ENCODE peak calls at places on chromosomes 2 and 18, in six cellular contexts. H is K562, S is HCT116, A is SK-N-SH, Y is HepG2, P is GM12878. C is an unnamed sample.

GRCh38 chr18:33745396-33745795 is 167.4 kb downstream of the ASXL3 start:
- DNase-seq in P (no peak), Y (no peak), A (no peak), H (no peak), S (no peak), C (no peak)

GRCh38 chr2:177434475-177434874 is 41.9 kb downstream of the AGPS start:
- DNase-seq in Y (no peak), P (no peak), A (no peak), H (no peak), S (no peak), C (no peak)

GRCh38 chr18:10057401-10057800 is 143.6 kb downstream of the VAPA start:
- DNase-seq in P (no peak), H (no peak), A (no peak), Y (no peak), S (no peak), C (no peak)

GRCh38 chr18:25446972-25447371 is 95.0 kb upstream of the ZNF521 start:
- DNase-seq in H (no peak), A (no peak), P (no peak), Y (no peak), S (no peak), C (no peak)

GRCh38 chr18:57275111-57275510 is 77.2 kb upstream of the ST8SIA3 start:
- DNase-seq in Y (no peak), A (no peak), P (no peak), H (no peak), S (no peak), C (no peak)

GRCh38 chr2:238965371-238966273 is 117.7 kb downstream of the TWIST2 start:
- DNase-seq in P (no peak), H (no peak), Y (no peak), S (no peak), A (no peak), C (no peak)

GRCh38 chr18:57789105-57789504 is 14.0 kb downstream of the ATP8B1 start:
- DNase-seq in A (no peak), P (no peak), S (peak), Y (no peak), H (no peak), C (no peak)

GRCh38 chr2:3200420-3200939 is 177.1 kb downstream of the EIPR1 start:
- DNase-seq in Y (no peak), P (no peak), H (no peak), A (no peak), S (no peak), C (no peak)

GRCh38 chr2:145413261-145413660 is 893.3 kb upstream of the ZEB2 start:
- DNase-seq in P (no peak), H (no peak), S (no peak), A (no peak), Y (no peak), C (no peak)

GRCh38 chr18:3995476-3996102 is 459.5 kb downstream of the DLGAP1 start:
- DNase-seq in Y (peak), H (peak), A (peak), S (peak), P (peak), C (peak)

GRCh38 chr2:63820969-63821368 is 20.7 kb upstream of the UGP2 start:
- DNase-seq in A (no peak), S (no peak), Y (no peak), P (no peak), H (no peak), C (no peak)

DNA sequence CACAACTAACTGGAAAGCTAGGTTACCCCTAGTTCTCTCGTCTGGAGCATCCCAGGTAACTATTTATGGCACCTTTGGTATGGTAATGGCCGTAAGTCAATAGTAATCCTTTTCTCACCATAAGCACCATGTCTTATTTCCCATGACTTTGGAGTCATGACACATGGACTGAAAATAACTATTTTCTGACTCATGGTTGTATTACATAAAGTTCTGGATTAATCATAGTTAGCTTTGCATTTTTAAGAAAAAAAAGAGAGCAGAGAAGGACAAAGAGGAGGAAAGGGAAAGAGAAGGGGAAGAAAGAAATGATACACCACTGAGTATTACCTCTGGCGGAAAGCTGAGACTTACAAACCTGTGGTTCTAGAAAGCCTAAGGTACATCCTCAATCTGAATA is 99.3 kb downstream of the BIN1 start:
- DNase-seq in P (no peak), Y (no peak), A (no peak), S (no peak), H (no peak), C (no peak)
- TF ChIP-seq JUND in P (no peak), Y (no peak), A (no peak), S (no peak), H (no peak), C (no peak)

GRCh38 chr2:152421521-152422367 is 86.8 kb downstream of the FMNL2 start:
- DNase-seq in A (peak), Y (peak), P (no peak), S (peak), H (no peak), C (no peak)
- TF ChIP-seq JUND in A (peak), Y (no peak), P (no peak), S (peak), H (no peak), C (no peak)

DNA sequence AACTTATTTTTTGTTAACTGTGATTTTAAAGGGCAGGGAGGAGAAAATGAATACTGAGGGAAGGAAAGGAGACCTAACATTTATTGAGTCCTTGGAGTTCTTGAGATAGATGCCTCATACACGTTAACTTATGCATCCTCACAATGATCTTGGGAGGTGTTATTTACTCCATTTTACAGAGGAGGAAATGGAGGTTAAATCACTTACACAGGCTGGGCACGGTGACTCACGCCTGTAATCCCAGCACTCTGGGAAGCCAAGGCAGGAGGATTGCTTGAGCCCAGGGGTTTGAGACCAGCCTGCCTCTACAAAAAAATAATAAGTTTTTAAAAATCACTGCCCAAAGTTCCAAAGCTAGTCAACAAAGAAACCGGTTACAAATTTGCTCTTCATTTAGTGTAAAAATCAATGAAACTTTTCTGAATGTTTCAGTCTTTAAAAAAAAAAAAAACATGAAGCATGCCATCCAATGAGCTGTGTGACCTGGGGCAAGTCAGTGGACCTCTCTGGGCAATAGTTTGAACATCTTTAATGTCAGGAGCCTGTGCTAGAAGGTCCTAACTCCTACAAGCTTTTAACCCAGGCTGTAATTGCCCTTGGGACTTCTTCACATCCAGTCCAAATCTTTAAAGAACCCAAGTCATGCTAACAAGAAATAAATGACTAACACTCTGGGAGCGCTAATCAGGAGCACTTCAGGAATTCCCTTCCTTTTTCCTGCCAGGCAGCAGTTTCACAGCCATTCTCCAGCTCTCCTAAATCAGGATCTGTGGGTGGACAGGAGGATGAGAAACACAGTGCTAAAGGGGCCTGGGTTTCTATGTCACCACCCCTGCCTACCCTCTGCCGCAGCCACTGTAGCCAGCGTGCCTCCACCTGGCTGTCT is 176.4 kb downstream of the TMEM247 start:
- DNase-seq in H (no peak), Y (no peak), P (no peak), A (no peak), S (no peak), C (no peak)
- TF ChIP-seq JUND in H (no peak), Y (no peak), P (no peak), A (no peak), S (no peak), C (no peak)

DNA sequence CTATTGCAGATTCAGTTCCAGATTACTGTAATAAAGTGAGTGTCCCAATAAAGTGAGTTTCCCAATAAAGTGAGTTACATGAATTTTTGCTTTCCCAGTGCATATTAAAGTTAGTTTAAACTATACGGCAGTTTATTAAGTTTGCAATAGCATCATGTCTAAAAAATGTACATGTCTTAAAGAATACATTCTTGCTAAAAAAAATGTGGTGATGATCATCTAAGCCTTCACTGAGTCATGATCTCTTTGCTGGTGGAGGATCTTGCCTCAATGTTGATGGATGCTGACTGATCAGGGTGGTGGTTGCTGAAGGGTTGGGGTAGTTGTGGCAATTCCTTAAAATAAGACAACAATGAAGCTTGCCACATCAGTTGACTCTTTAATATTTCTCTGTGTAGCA is 664.2 kb downstream of the TDRD15 start:
- DNase-seq in S (no peak), H (no peak), P (no peak), Y (no peak), A (no peak), C (no peak)
- TF ChIP-seq JUND in S (no peak), H (no peak), P (no peak), Y (no peak), A (no peak), C (no peak)